ENCODE peak calls at places on chromosomes 6 and 20, in six cellular contexts. S is NCI-H774, U is H7, N is neural progenitor cell, L is EH, Q is RKO. B is an unnamed sample.

GRCh38 chr6:26224940-26225847 is 138.0 kb downstream of the HFE start:
- DNase-seq in S (no peak), N (peak; percentile 90), L (peak; percentile 96), Q (no peak), U (peak; percentile 77), B (peak; percentile 81)

GRCh38 chr6:145491126-145491525 is 244.2 kb downstream of the EPM2A start:
- DNase-seq in Q (no peak), S (no peak), L (no peak), N (no peak), U (no peak), B (no peak)

GRCh38 chr20:21609221-21609620 is 95.4 kb upstream of the NKX2-2 start:
- DNase-seq in Q (peak; percentile 28), S (no peak), N (no peak), L (peak; percentile 1), U (no peak), B (no peak)

GRCh38 chr20:10253750-10254149 is 35.1 kb downstream of the SNAP25 start:
- DNase-seq in L (no peak), Q (no peak), S (no peak), N (no peak), U (no peak), B (no peak)

GRCh38 chr20:37390891-37391525 is 45.1 kb downstream of the SRC start:
- DNase-seq in Q (no peak), S (no peak), U (peak; percentile 43), L (no peak), N (no peak), B (no peak)

GRCh38 chr6:39980839-39981580 is 46.7 kb upstream of the MOCS1 start:
- DNase-seq in N (peak; percentile 74), Q (peak; percentile 54), S (peak; percentile 35), U (peak; percentile 64), L (peak; percentile 63), B (no peak)

GRCh38 chr6:159760602-159761057 is 1.2 kb upstream of the ACAT2 start:
- DNase-seq in Q (peak; percentile 50), N (peak; percentile 85), L (peak; percentile 90), U (peak; percentile 72), S (no peak), B (no peak)

GRCh38 chr6:21441386-21441785 is 152.2 kb upstream of the SOX4 start:
- DNase-seq in N (no peak), L (peak; percentile 2), S (no peak), Q (peak; percentile 30), U (no peak), B (no peak)

GRCh38 chr6:20159781-20160540 is 52.3 kb downstream of the MBOAT1 start:
- DNase-seq in L (peak; percentile 79), U (no peak), Q (no peak), N (no peak), S (no peak), B (no peak)

GRCh38 chr6:108897371-108897770 is 49.1 kb downstream of the ARMC2 start:
- DNase-seq in U (no peak), L (no peak), N (no peak), S (peak; percentile 93), Q (no peak), B (peak; percentile 6)

GRCh38 chr6:52820198-52820597 is 16.6 kb upstream of the GSTA1 start:
- DNase-seq in S (no peak), N (no peak), Q (no peak), L (peak; percentile 74), U (no peak), B (no peak)

GRCh38 chr6:170026272-170027110 is 264.4 kb downstream of the DLL1 start:
- DNase-seq in Q (no peak), L (no peak), U (peak; percentile 69), S (peak; percentile 98), N (no peak), B (peak; percentile 13)

GRCh38 chr20:33423141-33423834 is 20.3 kb downstream of the SNTA1 start:
- DNase-seq in L (peak; percentile 92), U (no peak), Q (no peak), N (no peak), S (no peak), B (no peak)

GRCh38 chr6:168501561-168501960 is 60.6 kb downstream of the SMOC2 start:
- DNase-seq in S (no peak), Q (no peak), N (no peak), L (no peak), U (no peak), B (no peak)

GRCh38 chr20:4369798-4370124 is 351.9 kb upstream of the PRND start:
- DNase-seq in S (no peak), Q (no peak), N (no peak), L (no peak), U (no peak), B (no peak)

GRCh38 chr6:31308050-31308844 is 36.4 kb upstream of the HLA-C start:
- DNase-seq in L (no peak), S (peak; percentile 81), Q (no peak), U (peak; percentile 75), N (peak; percentile 10), B (no peak)

GRCh38 chr20:46512943-46513844 is at the start of gene ZNF334:
- DNase-seq in L (peak; percentile 15), N (peak; percentile 85), S (peak; percentile 68), U (peak; percentile 95), Q (no peak), B (peak; percentile 6)

GRCh38 chr20:54176610-54177009 is 2.8 kb upstream of the CYP24A1 start:
- DNase-seq in L (peak; percentile 65), N (no peak), Q (peak; percentile 66), S (no peak), U (no peak), B (no peak)

GRCh38 chr6:16318538-16318937 is 80.2 kb downstream of the GMPR start:
- DNase-seq in L (peak; percentile 89), S (no peak), U (no peak), N (no peak), Q (peak; percentile 22), B (no peak)

GRCh38 chr20:48807051-48807450 is 20.7 kb downstream of the PREX1 start:
- DNase-seq in N (no peak), S (no peak), Q (no peak), L (no peak), U (no peak), B (no peak)

GRCh38 chr20:62588458-62589149 is 53.7 kb upstream of the SLCO4A1 start:
- DNase-seq in S (no peak), N (no peak), L (peak; percentile 24), U (no peak), Q (no peak), B (no peak)

GRCh38 chr6:144334150-144334708 is 49.1 kb downstream of the UTRN start:
- DNase-seq in S (peak; percentile 32), U (no peak), Q (no peak), N (no peak), L (no peak), B (no peak)

GRCh38 chr6:142850653-142851434 is 94.1 kb downstream of the HIVEP2 start:
- DNase-seq in U (no peak), Q (peak; percentile 39), N (no peak), S (no peak), L (peak; percentile 73), B (no peak)

GRCh38 chr6:128239898-128240509 is 280.4 kb downstream of the PTPRK start:
- DNase-seq in U (no peak), N (no peak), Q (no peak), S (no peak), L (no peak), B (no peak)

GRCh38 chr6:163165922-163166321 is 248.6 kb upstream of the QKI start:
- DNase-seq in S (no peak), L (no peak), U (no peak), Q (no peak), N (no peak), B (no peak)

GRCh38 chr20:13262701-13263335 is 41.7 kb downstream of the ISM1 start:
- DNase-seq in U (no peak), N (no peak), S (no peak), Q (no peak), L (peak; percentile 48), B (no peak)

GRCh38 chr20:23609486-23610109 is 3.9 kb upstream of the CST9 start:
- DNase-seq in S (no peak), L (no peak), N (peak; percentile 43), U (no peak), Q (no peak), B (no peak)

GRCh38 chr20:33474097-33474846 is 15.6 kb upstream of the CBFA2T2 start:
- DNase-seq in L (no peak), U (no peak), N (no peak), S (no peak), Q (no peak), B (no peak)

GRCh38 chr20:47992021-47992467 is 206.8 kb upstream of the SULF2 start:
- DNase-seq in Q (no peak), U (peak; percentile 53), L (peak; percentile 20), S (no peak), N (peak; percentile 32), B (no peak)

GRCh38 chr6:33905081-33905609 is 101.3 kb upstream of the MLN start:
- DNase-seq in S (no peak), L (no peak), U (no peak), N (no peak), Q (no peak), B (no peak)

GRCh38 chr6:115190534-115190933 is 847.7 kb upstream of the HS3ST5 start:
- DNase-seq in S (no peak), U (no peak), Q (no peak), L (no peak), N (no peak), B (no peak)

GRCh38 chr6:101614774-101615173 is 221.3 kb downstream of the GRIK2 start:
- DNase-seq in L (peak; percentile 56), U (peak; percentile 1), Q (peak; percentile 73), N (peak; percentile 54), S (no peak), B (no peak)

GRCh38 chr6:111746983-111747773 is 126.1 kb downstream of the FYN start:
- DNase-seq in N (no peak), Q (no peak), U (no peak), L (no peak), S (no peak), B (no peak)

GRCh38 chr6:26199057-26199772 is 112.0 kb downstream of the HFE start:
- DNase-seq in S (peak; percentile 90), U (peak; percentile 85), L (peak; percentile 95), Q (peak; percentile 98), N (peak; percentile 89), B (peak; percentile 93)

GRCh38 chr20:48791014-48791413 is 36.8 kb downstream of the PREX1 start:
- DNase-seq in L (no peak), N (no peak), U (no peak), Q (no peak), S (peak; percentile 19), B (no peak)